ENCODE peak calls at places on chromosome 18, in ten cellular contexts. S is dorsolateral prefrontal cortex; E is thyroid gland; J is T-helper 9 cell; I is NCI-H1092; Q is fibroblast of the conjunctiva; A is astrocyte of the spinal cord; F is CD4-positive, alpha-beta memory T cell; P is right lobe of liver; Y is right atrium auricular region. G is an unnamed sample.

GRCh38 chr18:37710731-37711130 is 145.1 kb upstream of the CELF4 start:
- DNase-seq in P (no peak), E (no peak), J (no peak), Q (no peak), S (no peak), Y (no peak), I (peak), F (no peak), A (no peak), G (no peak)

GRCh38 chr18:37282386-37283037 is 283.1 kb downstream of the CELF4 start:
- DNase-seq in S (no peak), A (no peak), F (no peak), J (no peak), Y (no peak), Q (no peak), E (no peak), P (no peak), I (no peak), G (no peak)

GRCh38 chr18:75638223-75638596 is 210.7 kb upstream of the SMIM21 start:
- DNase-seq in A (peak), Q (no peak), E (no peak), J (no peak), I (no peak), P (no peak), F (no peak), Y (no peak), S (no peak), G (no peak)

GRCh38 chr18:11741505-11742145 is 52.6 kb downstream of the GNAL start:
- DNase-seq in P (no peak), Y (no peak), I (no peak), A (no peak), Q (no peak), J (no peak), E (no peak), F (no peak), S (no peak), G (no peak)

GRCh38 chr18:50707841-50708240 is 112.0 kb downstream of the MRO start:
- DNase-seq in A (no peak), J (no peak), Y (no peak), E (no peak), F (no peak), I (peak), S (no peak), Q (peak), P (no peak), G (no peak)

GRCh38 chr18:49342690-49343089 is 117.8 kb downstream of the DYM start:
- DNase-seq in I (no peak), Q (no peak), J (no peak), E (no peak), A (no peak), F (no peak), Y (no peak), S (no peak), P (no peak), G (no peak)

GRCh38 chr18:48100712-48101165 is 170.3 kb upstream of the SMAD2 start:
- DNase-seq in Q (no peak), E (no peak), S (no peak), Y (no peak), A (no peak), I (no peak), J (no peak), P (no peak), F (no peak), G (no peak)

GRCh38 chr18:49081511-49082146 is 130.9 kb upstream of the SMAD7 start:
- DNase-seq in F (no peak), S (no peak), A (no peak), Q (no peak), J (no peak), I (no peak), E (no peak), Y (no peak), P (no peak), G (no peak)

GRCh38 chr18:24220318-24220688 is 81.4 kb downstream of the CABYR start:
- DNase-seq in Y (no peak), E (no peak), Q (no peak), F (no peak), S (no peak), A (no peak), J (no peak), I (no peak), P (no peak), G (no peak)

GRCh38 chr18:12726774-12727550 is 24.1 kb downstream of the PSMG2 start:
- DNase-seq in J (peak), A (peak), P (no peak), Q (peak), E (peak), Y (no peak), I (peak), S (no peak), F (peak), G (peak)